ENCODE peak calls at places on chromosomes 7 and 10, in four cellular contexts. D is KBM-7, M is nucleus accumbens, V is A549. Q is an unnamed sample.

GRCh38 chr10:87622290-87623004 is 37.2 kb upstream of the PAPSS2 start:
- DNase-seq in D (peak; percentile 4), M (no peak), V (peak; percentile 30), Q (no peak)

GRCh38 chr7:82247814-82248433 is 195.7 kb downstream of the CACNA2D1 start:
- DNase-seq in D (peak; percentile 2), M (no peak), V (peak; percentile 38), Q (peak; percentile 21)

GRCh38 chr7:144670251-144670650 is 165.6 kb downstream of the TPK1 start:
- DNase-seq in D (peak; percentile 28), M (no peak), V (no peak), Q (peak; percentile 77)

GRCh38 chr7:101767544-101767943 is 49.9 kb upstream of the CUX1 start:
- DNase-seq in D (no peak), M (no peak), V (no peak), Q (no peak)

GRCh38 chr7:12699299-12699698 is 11.9 kb downstream of the ARL4A start:
- DNase-seq in D (no peak), M (no peak), V (no peak), Q (no peak)

GRCh38 chr10:59383908-59384307 is 21.6 kb upstream of the FAM13C start:
- DNase-seq in D (no peak), M (no peak), V (no peak), Q (no peak)

GRCh38 chr7:55464422-55464821 is 99.3 kb downstream of the LANCL2 start:
- DNase-seq in D (no peak), M (no peak), V (no peak), Q (no peak)

GRCh38 chr7:84104841-84105240 is 89.7 kb downstream of the SEMA3A start:
- DNase-seq in D (no peak), M (no peak), V (no peak), Q (no peak)

GRCh38 chr7:71131256-71131752 is 640 bp upstream of the GALNT17 start:
- DNase-seq in D (peak; percentile 3), M (no peak), V (no peak), Q (peak; percentile 72)

GRCh38 chr7:139829654-139830130 is 628 bp downstream of the TBXAS1 start:
- DNase-seq in D (peak; percentile 55), M (no peak), V (no peak), Q (no peak)

GRCh38 chr7:75650671-75651070 is 88.1 kb downstream of the HIP1 start:
- DNase-seq in D (peak; percentile 69), M (no peak), V (no peak), Q (no peak)

GRCh38 chr10:32379314-32379949 is 32.5 kb upstream of the EPC1 start:
- DNase-seq in D (peak; percentile 88), M (no peak), V (peak; percentile 66), Q (peak; percentile 63)

GRCh38 chr10:77390481-77390891 is 247.1 kb downstream of the KCNMA1 start:
- DNase-seq in D (no peak), M (no peak), V (no peak), Q (no peak)

GRCh38 chr7:129101746-129102145 is 42.8 kb upstream of the TSPAN33 start:
- DNase-seq in D (no peak), M (no peak), V (no peak), Q (no peak)

GRCh38 chr7:2497500-2498336 is 21.5 kb upstream of the GRIFIN start:
- DNase-seq in D (peak; percentile 48), M (no peak), V (no peak), Q (no peak)

GRCh38 chr10:110788620-110789385 is 82.9 kb upstream of the PDCD4 start:
- DNase-seq in D (no peak), M (no peak), V (no peak), Q (no peak)

GRCh38 chr10:118447478-118447877 is 105.4 kb upstream of the FAM204A start:
- DNase-seq in D (no peak), M (no peak), V (no peak), Q (no peak)

GRCh38 chr7:42096681-42097637 is 140.1 kb downstream of the GLI3 start:
- DNase-seq in D (no peak), M (no peak), V (no peak), Q (no peak)

GRCh38 chr10:69810998-69811397 is 9.3 kb downstream of the COL13A1 start:
- DNase-seq in D (no peak), M (no peak), V (no peak), Q (no peak)

GRCh38 chr7:24323961-24324480 is 40.0 kb downstream of the NPY start:
- DNase-seq in D (no peak), M (no peak), V (no peak), Q (no peak)